ENCODE peak calls at places on chromosomes 5 and 9, in six cellular contexts. O is K562, H is H1, A is HepG2, U is SK-N-SH, N is GM12878. J is an unnamed sample.

GRCh38 chr5:422323-423232 is 20.4 kb upstream of the EXOC3 start:
- DNase-seq in H (no peak), A (no peak), O (no peak), N (no peak), U (no peak), J (peak; percentile 44)

GRCh38 chr9:114155967-114156294 is 594 bp downstream of the COL27A1 start:
- DNase-seq in A (no peak), N (no peak), H (peak; percentile 72), O (no peak), U (peak; percentile 74), J (no peak)

GRCh38 chr5:42949348-42950090 is 90.6 kb downstream of the ANXA2R start:
- DNase-seq in U (peak; percentile 68), H (no peak), A (peak; percentile 76), O (no peak), N (peak; percentile 32), J (peak; percentile 51)

GRCh38 chr5:80686757-80687156 is 32.0 kb upstream of the DHFR start:
- DNase-seq in A (peak; percentile 6), O (no peak), N (no peak), U (no peak), H (no peak), J (no peak)

GRCh38 chr5:181133610-181134231 is 2.8 kb upstream of the OR2V1 start:
- DNase-seq in N (no peak), A (peak; percentile 12), O (peak; percentile 87), U (no peak), H (no peak), J (no peak)

GRCh38 chr9:8883313-8883712 is 1083.7 kb upstream of the DMAC1 start:
- DNase-seq in O (no peak), U (no peak), A (no peak), H (no peak), N (no peak), J (no peak)

GRCh38 chr5:179874536-179875292 is 16.1 kb upstream of the MRNIP start:
- DNase-seq in U (no peak), O (no peak), N (no peak), A (no peak), H (no peak), J (no peak)

GRCh38 chr9:108099854-108100253 is 610.3 kb upstream of the KLF4 start:
- DNase-seq in U (no peak), H (no peak), O (no peak), A (no peak), N (no peak), J (no peak)

GRCh38 chr9:133104718-133105460 is 16.2 kb downstream of the RALGDS start:
- DNase-seq in N (no peak), A (no peak), O (no peak), H (no peak), U (no peak), J (no peak)

GRCh38 chr9:26975728-26976707 is 19.8 kb downstream of the IFT74 start:
- DNase-seq in N (no peak), A (peak; percentile 32), U (peak; percentile 10), H (peak; percentile 76), O (no peak), J (no peak)

GRCh38 chr5:16957305-16958165 is 21.4 kb upstream of the MYO10 start:
- DNase-seq in N (no peak), H (no peak), O (no peak), A (no peak), U (no peak), J (no peak)

GRCh38 chr9:132597073-132597775 is 14.8 kb downstream of the BARHL1 start:
- DNase-seq in H (no peak), N (no peak), U (no peak), A (no peak), O (no peak), J (peak; percentile 75)

GRCh38 chr5:96753848-96754247 is 53.9 kb downstream of the ERAP1 start:
- DNase-seq in A (no peak), H (no peak), U (peak; percentile 41), O (no peak), N (no peak), J (no peak)

GRCh38 chr5:119373449-119373858 is 17.6 kb downstream of the TNFAIP8 start:
- DNase-seq in A (no peak), N (peak; percentile 65), O (no peak), U (no peak), H (no peak), J (no peak)

GRCh38 chr5:2126512-2126911 is 243.8 kb upstream of the IRX4 start:
- DNase-seq in O (no peak), H (no peak), A (no peak), U (no peak), N (no peak), J (no peak)

GRCh38 chr9:37210737-37211523 is 90.6 kb downstream of the ZCCHC7 start:
- DNase-seq in O (no peak), U (no peak), A (no peak), H (no peak), N (no peak), J (no peak)

GRCh38 chr5:158882660-158883059 is 217.1 kb downstream of the EBF1 start:
- DNase-seq in N (no peak), O (no peak), H (no peak), A (no peak), U (no peak), J (no peak)

GRCh38 chr5:157464518-157465171 is 4.6 kb downstream of the NIPAL4 start:
- DNase-seq in A (no peak), H (no peak), U (no peak), O (peak; percentile 54), N (peak; percentile 28), J (peak; percentile 72)

GRCh38 chr5:73692166-73692640 is 66.2 kb downstream of the ARHGEF28 start:
- DNase-seq in O (no peak), A (no peak), N (no peak), H (no peak), U (no peak), J (no peak)

GRCh38 chr9:1869843-1870242 is 145.3 kb upstream of the SMARCA2 start:
- DNase-seq in U (peak; percentile 34), O (peak; percentile 10), N (no peak), A (peak; percentile 18), H (peak; percentile 64), J (peak; percentile 28)

GRCh38 chr5:149921597-149921996 is 23.0 kb downstream of the PDE6A start:
- DNase-seq in H (no peak), A (no peak), N (no peak), O (no peak), U (no peak), J (no peak)

GRCh38 chr5:149915392-149916260 is 29.0 kb downstream of the PDE6A start:
- DNase-seq in A (no peak), N (no peak), O (no peak), H (no peak), U (no peak), J (no peak)

GRCh38 chr5:149913449-149914419 is 30.9 kb downstream of the PDE6A start:
- DNase-seq in N (no peak), A (no peak), H (no peak), O (no peak), U (no peak), J (no peak)

GRCh38 chr5:149916317-149917072 is 28.1 kb downstream of the PDE6A start:
- DNase-seq in N (no peak), H (no peak), U (no peak), O (no peak), A (no peak), J (no peak)

GRCh38 chr5:149917073-149917676 is 27.4 kb downstream of the PDE6A start:
- DNase-seq in N (no peak), A (no peak), O (no peak), U (no peak), H (no peak), J (no peak)
- TF ChIP-seq GABPA in N (no peak), A (no peak), O (no peak), U (no peak), H (no peak), J (no peak)

GRCh38 chr5:69367697-69368279 is 1.5 kb downstream of the AK6 start:
- DNase-seq in A (no peak), H (no peak), U (no peak), N (no peak), O (no peak), J (no peak)

GRCh38 chr5:69372394-69372793 is 2.8 kb downstream of the RAD17 start:
- DNase-seq in U (no peak), O (no peak), A (no peak), N (no peak), H (no peak), J (no peak)

GRCh38 chr5:69364850-69365249 is 4.5 kb downstream of the AK6 start:
- DNase-seq in N (no peak), A (no peak), U (no peak), O (no peak), H (no peak), J (no peak)

GRCh38 chr5:69369369-69370121 is at the start of the genes AK6, RAD17 and TAF9:
- DNase-seq in U (peak; percentile 93), A (peak; percentile 86), H (peak; percentile 95), N (peak; percentile 76), O (peak; percentile 88), J (peak; percentile 84)

GRCh38 chr5:69368458-69369368 is 607 bp downstream of the AK6 start:
- DNase-seq in U (peak; percentile 46), N (no peak), A (peak; percentile 57), H (no peak), O (peak; percentile 38), J (no peak)
- TF ChIP-seq GABPA in U (no peak), N (no peak), A (no peak), H (no peak), O (no peak), J (no peak)

GRCh38 chr9:111914749-111915424 is 18.3 kb downstream of the UGCG start:
- DNase-seq in H (no peak), A (no peak), U (peak; percentile 38), N (no peak), O (no peak), J (no peak)
- TF ChIP-seq GABPA in H (no peak), A (no peak), U (no peak), N (no peak), O (no peak), J (no peak)

GRCh38 chr5:98777295-98777694 is 3.8 kb downstream of the RGMB start:
- DNase-seq in H (no peak), A (no peak), N (no peak), U (no peak), O (no peak), J (no peak)

GRCh38 chr5:98774192-98775046 is 956 bp downstream of the RGMB start:
- DNase-seq in O (no peak), A (peak; percentile 61), N (no peak), H (peak; percentile 76), U (peak; percentile 70), J (no peak)

GRCh38 chr5:98773464-98774191 is at the start of gene RGMB:
- DNase-seq in A (peak; percentile 95), N (peak; percentile 85), U (peak; percentile 97), O (no peak), H (peak; percentile 96), J (no peak)

GRCh38 chr5:98775962-98776687 is 2.7 kb downstream of the RGMB start:
- DNase-seq in O (no peak), H (no peak), U (no peak), A (no peak), N (no peak), J (no peak)

DNA sequence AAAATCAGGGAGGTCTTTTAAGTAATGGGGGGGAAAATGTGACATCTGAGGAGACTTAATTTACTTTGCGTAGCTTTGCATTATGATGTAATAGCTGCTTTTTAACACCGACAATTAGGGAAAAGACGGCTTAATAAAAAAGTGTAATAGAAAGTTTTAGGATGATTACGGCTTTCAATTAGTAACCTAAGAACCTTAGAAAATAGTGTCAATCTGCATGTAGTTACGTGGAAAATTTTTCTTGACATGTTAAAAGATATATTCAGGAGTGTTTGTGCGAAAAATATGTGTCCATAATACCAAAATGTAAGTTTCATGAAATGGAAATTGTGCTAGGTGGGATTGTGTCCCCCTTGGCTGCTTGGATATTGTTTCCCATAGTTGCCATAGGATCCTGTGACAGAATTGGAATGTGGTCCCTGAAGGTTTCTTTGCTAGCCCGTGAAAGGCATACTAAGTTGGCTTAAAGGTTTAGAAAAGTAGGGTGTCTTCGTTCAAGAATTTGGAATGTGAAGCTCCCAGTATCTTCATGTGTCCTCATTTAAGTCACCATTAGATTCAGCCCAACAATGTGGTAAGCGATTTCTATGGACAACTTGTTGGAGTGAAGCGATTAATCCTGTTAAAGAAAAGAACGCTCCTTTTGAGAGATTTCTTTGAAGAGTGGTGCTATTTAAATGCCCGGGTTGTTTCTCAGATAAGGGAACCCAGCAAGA is 1.9 kb downstream of the RGMB start:
- DNase-seq in U (no peak), A (no peak), O (no peak), N (no peak), H (no peak), J (no peak)
- TF ChIP-seq GABPA in U (no peak), A (no peak), O (no peak), N (no peak), H (no peak), J (no peak)

J was measured in HL-60.